ENCODE peak calls at places on chromosomes 5 and 9, in six cellular contexts. K is A549, E is K562, V is GM12878, I is HCT116, P is HepG2. L is an unnamed sample.

GRCh38 chr5:172744106-172745104 is 26.6 kb downstream of the DUSP1 start:
- DNase-seq in I (no peak), P (no peak), K (no peak), E (no peak), V (no peak), L (no peak)

GRCh38 chr5:61493973-61494372 is 161.9 kb downstream of the ZSWIM6 start:
- DNase-seq in E (no peak), P (no peak), K (no peak), I (no peak), V (peak), L (no peak)

GRCh38 chr5:42636425-42636824 is 120.2 kb upstream of the CCDC152 start:
- DNase-seq in V (no peak), I (peak), E (no peak), P (peak), K (no peak), L (no peak)

GRCh38 chr5:1406681-1407640 is 38.3 kb downstream of the SLC6A3 start:
- DNase-seq in V (no peak), I (no peak), E (no peak), K (no peak), P (no peak), L (no peak)

GRCh38 chr5:102296229-102296817 is at the start of gene SLCO4C1:
- DNase-seq in P (peak), K (peak), V (peak), I (no peak), E (peak), L (peak)

GRCh38 chr9:109499631-109500120 is 1.6 kb upstream of the PTPN3 start:
- DNase-seq in V (no peak), K (peak), P (peak), I (no peak), E (no peak), L (no peak)

GRCh38 chr5:133244242-133244641 is 192.4 kb downstream of the HSPA4 start:
- DNase-seq in I (no peak), V (no peak), P (peak), K (no peak), E (no peak), L (no peak)

GRCh38 chr9:101738566-101739183 is at the start of gene GRIN3A:
- DNase-seq in E (peak), V (no peak), P (no peak), I (no peak), K (peak), L (no peak)

GRCh38 chr9:88270398-88270797 is 117.8 kb upstream of the SPIN1 start:
- DNase-seq in E (no peak), P (no peak), I (peak), V (no peak), K (no peak), L (no peak)

GRCh38 chr9:93660647-93661046 is 84.3 kb downstream of the PHF2 start:
- DNase-seq in I (no peak), P (no peak), V (no peak), K (no peak), E (no peak), L (no peak)

GRCh38 chr9:36903541-36904435 is 130.3 kb downstream of the PAX5 start:
- DNase-seq in I (peak), V (peak), K (no peak), E (peak), P (peak), L (no peak)

GRCh38 chr9:131577005-131578000 is 32.0 kb downstream of the PRRT1B start:
- DNase-seq in E (no peak), P (no peak), K (no peak), I (no peak), V (no peak), L (no peak)

GRCh38 chr9:113895526-113895925 is 19.4 kb downstream of the ZNF618 start:
- DNase-seq in E (no peak), K (no peak), P (no peak), V (no peak), I (no peak), L (no peak)

GRCh38 chr5:113817683-113818082 is 304.2 kb downstream of the YTHDC2 start:
- DNase-seq in K (no peak), V (no peak), E (no peak), I (no peak), P (no peak), L (no peak)

GRCh38 chr5:68032240-68032762 is 183.3 kb upstream of the PIK3R1 start:
- DNase-seq in P (no peak), I (no peak), K (no peak), V (no peak), E (no peak), L (no peak)

GRCh38 chr9:96150324-96151023 is 151.5 kb downstream of the HSD17B3 start:
- DNase-seq in V (peak), E (no peak), K (no peak), P (no peak), I (no peak), L (no peak)

GRCh38 chr5:113237893-113238292 is 196.9 kb downstream of the TSSK1B start:
- DNase-seq in E (no peak), P (no peak), V (no peak), I (no peak), K (no peak), L (no peak)

GRCh38 chr5:145960848-145961600 is 24.6 kb downstream of the SH3RF2 start:
- DNase-seq in K (no peak), I (no peak), E (no peak), V (no peak), P (no peak), L (no peak)

GRCh38 chr5:123033157-123033671 is 3.3 kb downstream of the PPIC start:
- DNase-seq in K (no peak), I (no peak), V (no peak), P (peak), E (no peak), L (no peak)

GRCh38 chr9:2155966-2156365 is 140.8 kb downstream of the SMARCA2 start:
- DNase-seq in P (no peak), I (no peak), V (no peak), E (no peak), K (no peak), L (no peak)

GRCh38 chr9:32839486-32839885 is 56.1 kb downstream of the TMEM215 start:
- DNase-seq in P (no peak), I (no peak), E (no peak), V (no peak), K (no peak), L (no peak)

GRCh38 chr9:137550241-137550621 is at the start of gene PNPLA7:
- DNase-seq in K (peak), P (peak), E (peak), I (peak), V (no peak), L (no peak)

DNA sequence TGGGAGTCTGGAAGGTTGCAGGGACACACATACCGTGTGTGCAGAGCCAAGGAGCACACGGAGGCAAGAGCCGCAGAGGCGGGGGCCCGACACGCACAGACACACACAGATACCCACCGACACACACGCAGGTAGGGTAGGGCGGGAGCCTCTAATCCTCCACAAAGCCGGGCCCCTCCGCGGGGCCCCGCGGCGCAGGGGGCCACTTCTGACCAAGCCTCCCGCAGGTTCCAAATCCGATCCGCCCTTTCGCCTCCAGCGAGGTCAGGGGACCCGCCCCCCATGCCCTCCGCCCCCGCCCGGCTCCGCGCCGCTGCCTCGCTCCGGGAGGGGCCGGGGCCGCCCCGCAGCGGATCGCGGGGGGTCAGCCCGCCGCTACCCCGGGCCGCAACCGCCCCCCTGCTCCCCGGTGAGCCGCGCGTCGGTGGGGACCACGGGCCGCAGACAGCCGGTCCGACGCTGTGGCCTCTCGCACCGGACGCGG is 1.4 kb upstream of the LMX1B start:
- DNase-seq in P (no peak), K (no peak), E (no peak), I (no peak), V (no peak), L (no peak)
- H3K4me3 ChIP-seq in P (no peak), K (peak), E (no peak), I (no peak), V (no peak), L (peak)

GRCh38 chr9:126442636-126443035 is 116.0 kb downstream of the MVB12B start:
- DNase-seq in P (no peak), I (no peak), V (no peak), K (no peak), E (no peak), L (no peak)

GRCh38 chr9:126440042-126440441 is 113.4 kb downstream of the MVB12B start:
- DNase-seq in P (no peak), V (no peak), I (no peak), K (no peak), E (no peak), L (no peak)

GRCh38 chr9:126438757-126439401 is 112.2 kb downstream of the MVB12B start:
- DNase-seq in E (no peak), I (no peak), P (no peak), K (no peak), V (no peak), L (no peak)

GRCh38 chr9:126439402-126439765 is 112.8 kb downstream of the MVB12B start:
- DNase-seq in V (no peak), I (no peak), P (no peak), K (no peak), E (no peak), L (no peak)

GRCh38 chr9:126440938-126441337 is 114.3 kb downstream of the MVB12B start:
- DNase-seq in E (no peak), V (no peak), K (no peak), I (no peak), P (no peak), L (no peak)
- TF ChIP-seq REST in E (no peak), V (no peak), K (no peak), I (no peak), P (no peak), L (no peak)

DNA sequence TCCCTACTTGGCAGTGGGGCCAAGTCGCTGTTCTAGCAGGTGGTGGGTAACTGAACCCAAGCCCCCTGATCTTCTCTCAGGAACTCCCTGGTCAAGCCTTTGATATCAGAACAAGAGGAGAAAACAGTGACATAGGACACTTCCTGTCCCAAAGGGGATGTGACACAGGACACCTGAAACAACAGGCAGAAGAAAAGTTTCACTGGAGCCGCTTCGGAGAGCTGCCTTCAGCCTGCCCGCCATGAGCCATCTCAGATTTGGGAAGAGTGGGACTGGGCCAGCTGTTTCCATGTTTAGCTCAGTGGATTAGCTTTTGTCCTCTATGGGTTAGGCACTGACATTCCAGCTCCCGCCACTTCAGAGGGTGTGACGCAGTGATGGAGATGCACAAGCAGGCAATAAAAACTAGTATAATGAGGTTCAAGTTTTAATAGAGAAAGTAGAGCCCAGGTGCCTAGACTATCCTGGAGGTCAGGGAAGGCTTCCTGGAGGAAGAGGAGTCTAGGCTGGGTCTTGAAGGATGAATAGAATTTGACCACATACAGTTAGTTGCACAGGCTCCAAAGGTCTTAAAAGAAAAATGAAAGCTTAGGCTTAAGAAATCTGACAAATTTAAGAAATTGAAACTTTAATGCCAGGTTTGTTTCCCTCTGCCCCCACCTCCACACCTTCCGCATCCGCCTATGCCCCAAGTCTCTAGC is 104.1 kb upstream of the SPRY4 start:
- DNase-seq in E (no peak), K (no peak), P (no peak), V (no peak), I (no peak), L (no peak)
- H3K4me3 ChIP-seq in E (no peak), K (no peak), P (no peak), V (no peak), I (no peak), L (no peak)

DNA sequence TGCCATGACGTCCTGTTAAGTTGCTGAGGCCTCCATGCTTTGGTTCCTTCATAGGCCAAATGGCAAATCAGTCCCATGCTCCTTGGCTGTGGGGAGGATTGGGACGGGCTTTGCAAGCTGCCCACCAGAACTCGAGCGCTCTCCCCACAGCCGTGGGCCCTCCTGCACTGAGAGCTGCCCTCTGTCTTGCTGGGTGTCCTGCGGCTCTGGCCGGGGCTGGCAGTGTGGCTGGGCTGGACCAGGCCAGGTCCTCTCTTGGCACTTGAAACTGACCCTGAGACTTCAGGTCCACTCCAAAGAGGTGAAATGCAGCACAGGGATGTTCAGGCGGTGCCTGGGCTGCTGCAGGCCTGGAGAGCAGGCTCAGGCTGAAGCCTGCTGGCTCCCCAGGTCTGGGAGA is 7.0 kb downstream of the MYMK start:
- DNase-seq in V (no peak), I (no peak), E (no peak), P (no peak), K (no peak), L (no peak)
- TF ChIP-seq REST in V (no peak), I (no peak), E (no peak), P (no peak), K (no peak), L (no peak)

GRCh38 chr5:119070578-119070827 is 384 bp upstream of the DMXL1 start:
- DNase-seq in K (peak), P (no peak), E (no peak), V (no peak), I (no peak), L (no peak)

GRCh38 chr5:119071573-119071874 is 637 bp downstream of the DMXL1 start:
- DNase-seq in K (no peak), E (no peak), P (no peak), V (no peak), I (no peak), L (no peak)

GRCh38 chr5:119074419-119074818 is 3.5 kb downstream of the DMXL1 start:
- DNase-seq in E (no peak), V (peak), P (no peak), I (no peak), K (no peak), L (no peak)

GRCh38 chr5:119070828-119071572 is at the start of gene DMXL1:
- DNase-seq in E (peak), I (peak), V (peak), K (peak), P (peak), L (peak)

DNA sequence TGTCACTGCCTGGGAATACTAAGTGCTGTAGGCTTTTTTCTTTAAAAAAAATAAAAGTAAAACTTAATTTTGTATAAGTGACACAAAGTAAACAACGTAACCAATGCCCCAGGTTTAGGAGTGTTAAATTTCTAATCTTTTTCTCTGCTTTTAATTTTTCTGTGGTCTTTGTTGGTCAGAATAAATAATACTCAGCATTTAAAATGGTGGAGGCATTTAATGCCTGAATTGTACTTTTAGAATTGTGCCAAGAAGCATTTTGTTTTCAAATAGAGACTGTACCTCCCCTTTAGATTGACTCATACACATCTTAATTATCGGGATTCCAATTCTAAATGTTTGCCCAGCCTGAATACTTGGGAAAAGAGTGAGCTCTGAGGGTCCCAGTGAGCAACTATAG is 1.6 kb downstream of the DMXL1 start:
- DNase-seq in I (no peak), P (no peak), E (no peak), V (no peak), K (no peak), L (no peak)
- H3K4me3 ChIP-seq in I (peak), P (peak), E (peak), V (peak), K (peak), L (peak)

GRCh38 chr9:15482146-15482545 is 28.6 kb downstream of the PSIP1 start:
- DNase-seq in V (no peak), I (no peak), P (no peak), E (no peak), K (no peak), L (no peak)
- TF ChIP-seq REST in V (no peak), I (no peak), P (no peak), E (no peak), K (no peak), L (no peak)